ENCODE peak calls at places on chromosomes 12 and 14, in six cellular contexts. One of them, this sample, is unnamed.

GRCh38 chr12:46839232-46839631 is 13.4 kb upstream of the SLC38A4 start:
- DNase-seq in uterus: no peak
- DNase-seq in ovary: no peak
- DNase-seq in GM20000: no peak
- DNase-seq in cardiac fibroblast: no peak
- DNase-seq in mucosa of descending colon: no peak
- DNase-seq in this sample: no peak

GRCh38 chr12:6769003-6769389 is 2.8 kb downstream of the PTMS start:
- DNase-seq in uterus: peak; percentile 65
- DNase-seq in mucosa of descending colon: peak; percentile 69
- DNase-seq in ovary: peak; percentile 73
- DNase-seq in cardiac fibroblast: peak; percentile 50
- DNase-seq in GM20000: no peak
- DNase-seq in this sample: no peak

GRCh38 chr14:36438883-36439282 is 81.1 kb downstream of the NKX2-1 start:
- DNase-seq in cardiac fibroblast: no peak
- DNase-seq in GM20000: no peak
- DNase-seq in ovary: no peak
- DNase-seq in uterus: no peak
- DNase-seq in mucosa of descending colon: no peak
- DNase-seq in this sample: no peak

GRCh38 chr12:44930972-44931600 is 55.0 kb upstream of the NELL2 start:
- DNase-seq in cardiac fibroblast: peak; percentile 81
- DNase-seq in ovary: no peak
- DNase-seq in mucosa of descending colon: no peak
- DNase-seq in uterus: no peak
- DNase-seq in GM20000: peak; percentile 17
- DNase-seq in this sample: peak; percentile 31

GRCh38 chr12:130711751-130712150 is 4.3 kb downstream of the RIMBP2 start:
- DNase-seq in uterus: no peak
- DNase-seq in GM20000: no peak
- DNase-seq in mucosa of descending colon: peak; percentile 23
- DNase-seq in cardiac fibroblast: no peak
- DNase-seq in ovary: no peak
- DNase-seq in this sample: no peak

GRCh38 chr14:105492966-105493871 is 2.2 kb downstream of the TEDC1 start:
- DNase-seq in GM20000: no peak
- DNase-seq in ovary: peak; percentile 42
- DNase-seq in uterus: peak; percentile 18
- DNase-seq in cardiac fibroblast: no peak
- DNase-seq in mucosa of descending colon: no peak
- DNase-seq in this sample: no peak

GRCh38 chr14:100827751-100828447 is 2.0 kb downstream of the MEG3 start:
- DNase-seq in mucosa of descending colon: no peak
- DNase-seq in cardiac fibroblast: peak; percentile 81
- DNase-seq in ovary: peak; percentile 59
- DNase-seq in uterus: no peak
- DNase-seq in GM20000: no peak
- DNase-seq in this sample: no peak

GRCh38 chr12:30286345-30286926 is 409.2 kb downstream of the IPO8 start:
- DNase-seq in cardiac fibroblast: peak; percentile 70
- DNase-seq in uterus: no peak
- DNase-seq in GM20000: peak; percentile 10
- DNase-seq in mucosa of descending colon: no peak
- DNase-seq in ovary: no peak
- DNase-seq in this sample: no peak

DNA sequence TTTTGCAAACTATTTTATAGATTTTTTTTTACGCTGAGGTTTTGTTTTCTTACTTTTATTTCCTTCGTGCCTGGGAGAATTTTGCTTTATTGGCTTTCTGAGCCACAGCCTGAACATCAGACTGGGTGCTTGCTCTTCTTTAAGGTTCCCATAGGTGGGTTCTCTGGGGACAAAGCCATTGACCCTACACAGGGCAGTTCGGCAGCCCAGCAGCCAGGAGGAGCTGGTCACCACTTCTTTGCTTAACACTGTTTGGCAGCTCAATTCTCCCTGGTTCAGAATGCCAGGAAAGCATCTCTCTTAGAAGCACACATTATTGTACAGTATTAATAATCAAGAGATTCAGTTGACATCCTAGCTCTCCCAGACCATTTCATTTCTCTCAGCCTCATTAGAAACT is 140.8 kb upstream of the NEDD1 start:
- DNase-seq in cardiac fibroblast: no peak
- DNase-seq in mucosa of descending colon: no peak
- DNase-seq in uterus: no peak
- DNase-seq in ovary: no peak
- DNase-seq in GM20000: no peak
- DNase-seq in this sample: no peak
- TF ChIP-seq CTCF in cardiac fibroblast: peak; percentile 20
- TF ChIP-seq CTCF in mucosa of descending colon: no peak
- TF ChIP-seq CTCF in uterus: no peak
- TF ChIP-seq CTCF in ovary: no peak
- TF ChIP-seq CTCF in GM20000: no peak
- TF ChIP-seq CTCF in this sample: no peak

GRCh38 chr12:4579305-4580097 is 17.5 kb downstream of the DYRK4 start:
- DNase-seq in mucosa of descending colon: peak; percentile 58
- DNase-seq in cardiac fibroblast: peak; percentile 17
- DNase-seq in uterus: no peak
- DNase-seq in GM20000: peak; percentile 44
- DNase-seq in ovary: no peak
- DNase-seq in this sample: peak; percentile 49
- TF ChIP-seq CTCF in mucosa of descending colon: no peak
- TF ChIP-seq CTCF in cardiac fibroblast: peak; percentile 38
- TF ChIP-seq CTCF in uterus: no peak
- TF ChIP-seq CTCF in GM20000: peak; percentile 20
- TF ChIP-seq CTCF in ovary: no peak
- TF ChIP-seq CTCF in this sample: peak; percentile 53

GRCh38 chr12:48995061-48995879 is 3.9 kb downstream of the DDN start:
- DNase-seq in GM20000: peak; percentile 89
- DNase-seq in ovary: peak; percentile 69
- DNase-seq in cardiac fibroblast: peak; percentile 85
- DNase-seq in mucosa of descending colon: peak; percentile 87
- DNase-seq in uterus: peak; percentile 75
- DNase-seq in this sample: peak; percentile 90
- TF ChIP-seq CTCF in GM20000: peak; percentile 69
- TF ChIP-seq CTCF in ovary: peak; percentile 63
- TF ChIP-seq CTCF in cardiac fibroblast: peak; percentile 85
- TF ChIP-seq CTCF in mucosa of descending colon: peak; percentile 83
- TF ChIP-seq CTCF in uterus: peak; percentile 78
- TF ChIP-seq CTCF in this sample: peak; percentile 89

GRCh38 chr12:24730461-24730896 is 218.4 kb downstream of the BCAT1 start:
- DNase-seq in mucosa of descending colon: no peak
- DNase-seq in ovary: no peak
- DNase-seq in cardiac fibroblast: no peak
- DNase-seq in uterus: no peak
- DNase-seq in GM20000: no peak
- DNase-seq in this sample: no peak

GRCh38 chr12:24728826-24729225 is 220.1 kb downstream of the BCAT1 start:
- DNase-seq in cardiac fibroblast: no peak
- DNase-seq in ovary: no peak
- DNase-seq in mucosa of descending colon: no peak
- DNase-seq in GM20000: no peak
- DNase-seq in uterus: no peak
- DNase-seq in this sample: no peak

GRCh38 chr12:24724765-24725307 is 224.1 kb downstream of the BCAT1 start:
- DNase-seq in ovary: no peak
- DNase-seq in GM20000: no peak
- DNase-seq in uterus: no peak
- DNase-seq in cardiac fibroblast: no peak
- DNase-seq in mucosa of descending colon: no peak
- DNase-seq in this sample: no peak

GRCh38 chr12:24723759-24724158 is 225.1 kb downstream of the BCAT1 start:
- DNase-seq in GM20000: no peak
- DNase-seq in cardiac fibroblast: no peak
- DNase-seq in ovary: no peak
- DNase-seq in mucosa of descending colon: no peak
- DNase-seq in uterus: no peak
- DNase-seq in this sample: no peak

GRCh38 chr12:24728366-24728765 is 220.5 kb downstream of the BCAT1 start:
- DNase-seq in ovary: no peak
- DNase-seq in mucosa of descending colon: no peak
- DNase-seq in GM20000: peak; percentile 20
- DNase-seq in uterus: no peak
- DNase-seq in cardiac fibroblast: peak; percentile 62
- DNase-seq in this sample: peak; percentile 15
- TF ChIP-seq CTCF in ovary: no peak
- TF ChIP-seq CTCF in mucosa of descending colon: no peak
- TF ChIP-seq CTCF in GM20000: no peak
- TF ChIP-seq CTCF in uterus: peak; percentile 25
- TF ChIP-seq CTCF in cardiac fibroblast: peak; percentile 62
- TF ChIP-seq CTCF in this sample: peak; percentile 49

GRCh38 chr14:106657460-106657859 is 1131.1 kb downstream of the TMEM121 start:
- DNase-seq in mucosa of descending colon: peak; percentile 60
- DNase-seq in uterus: no peak
- DNase-seq in GM20000: peak; percentile 17
- DNase-seq in cardiac fibroblast: no peak
- DNase-seq in ovary: no peak
- DNase-seq in this sample: peak; percentile 20

DNA sequence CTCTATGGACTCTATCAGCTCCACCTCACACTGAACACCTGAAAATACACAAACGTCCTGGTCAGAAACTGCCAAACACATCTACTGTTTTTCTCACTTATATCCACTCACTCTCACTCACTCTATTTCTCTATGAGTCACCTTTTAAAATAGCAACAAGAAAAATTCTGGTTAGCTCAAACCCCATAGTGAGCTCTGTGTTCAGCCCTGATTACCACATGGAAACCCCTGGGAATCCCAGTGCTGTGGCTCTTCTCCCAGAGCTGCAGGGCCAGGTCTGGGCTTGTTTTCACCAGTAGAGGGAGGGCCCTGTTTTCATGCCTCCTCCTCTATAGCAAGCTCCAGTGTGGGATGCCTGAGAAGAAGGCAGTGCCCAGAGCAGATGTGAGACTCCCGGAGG is 1126.1 kb downstream of the TMEM121 start:
- DNase-seq in mucosa of descending colon: no peak
- DNase-seq in uterus: no peak
- DNase-seq in ovary: no peak
- DNase-seq in GM20000: peak; percentile 24
- DNase-seq in cardiac fibroblast: no peak
- DNase-seq in this sample: peak; percentile 36
- TF ChIP-seq CTCF in mucosa of descending colon: no peak
- TF ChIP-seq CTCF in uterus: no peak
- TF ChIP-seq CTCF in ovary: no peak
- TF ChIP-seq CTCF in GM20000: peak; percentile 10
- TF ChIP-seq CTCF in cardiac fibroblast: no peak
- TF ChIP-seq CTCF in this sample: peak; percentile 26

GRCh38 chr14:32366256-32366655 is 37.2 kb downstream of the AKAP6 start:
- DNase-seq in cardiac fibroblast: peak; percentile 55
- DNase-seq in uterus: no peak
- DNase-seq in ovary: no peak
- DNase-seq in mucosa of descending colon: no peak
- DNase-seq in GM20000: no peak
- DNase-seq in this sample: no peak
- TF ChIP-seq CTCF in cardiac fibroblast: peak; percentile 47
- TF ChIP-seq CTCF in uterus: no peak
- TF ChIP-seq CTCF in ovary: no peak
- TF ChIP-seq CTCF in mucosa of descending colon: no peak
- TF ChIP-seq CTCF in GM20000: no peak
- TF ChIP-seq CTCF in this sample: no peak

This sample was measured in GM13977.